ENCODE peak calls at places on chromosomes 1 and 21, in six cellular contexts. S is sigmoid colon; Q is CD4-positive, CD25-positive, alpha-beta regulatory T cell; T is transverse colon; N is pancreas; C is left lung. R is an unnamed sample.

GRCh38 chr1:91697322-91698260 is 188.4 kb downstream of the TGFBR3 start:
- DNase-seq in S (no peak), Q (peak; percentile 86), T (no peak), N (no peak), C (no peak), R (no peak)

GRCh38 chr1:220808501-220809186 is 21.9 kb downstream of the MTARC1 start:
- DNase-seq in S (no peak), Q (no peak), T (no peak), N (no peak), C (no peak), R (no peak)

GRCh38 chr1:244791061-244791460 is 44.4 kb upstream of the COX20 start:
- DNase-seq in S (no peak), Q (no peak), T (no peak), N (no peak), C (no peak), R (no peak)

GRCh38 chr21:46211376-46211775 is 17.2 kb downstream of the LSS start:
- DNase-seq in S (peak; percentile 54), Q (no peak), T (no peak), N (no peak), C (no peak), R (no peak)

GRCh38 chr1:160707171-160708109 is 4.2 kb downstream of the CD48 start:
- DNase-seq in S (no peak), Q (peak; percentile 77), T (no peak), N (no peak), C (no peak), R (no peak)

GRCh38 chr1:191368891-191369654 is 789.2 kb upstream of the RGS18 start:
- DNase-seq in S (no peak), Q (no peak), T (no peak), N (no peak), C (no peak), R (no peak)

GRCh38 chr1:194568610-194569009 is 1382.2 kb upstream of the B3GALT2 start:
- DNase-seq in S (no peak), Q (no peak), T (no peak), N (no peak), C (no peak), R (no peak)

GRCh38 chr1:205545001-205545919 is 40.8 kb downstream of the CDK18 start:
- DNase-seq in S (no peak), Q (no peak), T (peak; percentile 20), N (no peak), C (peak; percentile 30), R (no peak)

GRCh38 chr1:11797525-11798216 is 8.1 kb downstream of the MTHFR start:
- DNase-seq in S (peak; percentile 58), Q (no peak), T (no peak), N (no peak), C (no peak), R (peak; percentile 77)

GRCh38 chr1:178538192-178538916 is 25.4 kb downstream of the TEX35 start:
- DNase-seq in S (peak; percentile 50), Q (no peak), T (no peak), N (no peak), C (no peak), R (no peak)

GRCh38 chr21:26966978-26967913 is at the start of gene ADAMTS5:
- DNase-seq in S (peak; percentile 77), Q (no peak), T (peak; percentile 15), N (peak; percentile 49), C (no peak), R (peak; percentile 51)

GRCh38 chr1:36497207-36497606 is 14.5 kb upstream of the CSF3R start:
- DNase-seq in S (no peak), Q (no peak), T (no peak), N (no peak), C (no peak), R (no peak)

GRCh38 chr1:199449681-199450080 is 577.8 kb upstream of the NR5A2 start:
- DNase-seq in S (no peak), Q (no peak), T (no peak), N (no peak), C (no peak), R (no peak)

GRCh38 chr1:36034692-36035091 is 49.2 kb upstream of the TEKT2 start:
- DNase-seq in S (no peak), Q (peak; percentile 26), T (no peak), N (no peak), C (no peak), R (no peak)

GRCh38 chr1:222420621-222421020 is 127.3 kb downstream of the HHIPL2 start:
- DNase-seq in S (no peak), Q (peak; percentile 94), T (no peak), N (no peak), C (no peak), R (no peak)

GRCh38 chr21:45910548-45911221 is 70.9 kb upstream of the COL6A1 start:
- DNase-seq in S (peak; percentile 66), Q (no peak), T (no peak), N (peak; percentile 57), C (no peak), R (no peak)

GRCh38 chr1:45876000-45876399 is 72.6 kb downstream of the MAST2 start:
- DNase-seq in S (no peak), Q (no peak), T (no peak), N (no peak), C (no peak), R (no peak)

GRCh38 chr1:156906206-156906910 is 12.8 kb downstream of the PEAR1 start:
- DNase-seq in S (no peak), Q (no peak), T (no peak), N (peak; percentile 46), C (no peak), R (no peak)

GRCh38 chr1:156909671-156910070 is 10.8 kb upstream of the LRRC71 start:
- DNase-seq in S (no peak), Q (no peak), T (no peak), N (no peak), C (no peak), R (no peak)

GRCh38 chr1:156908955-156909354 is 11.5 kb upstream of the LRRC71 start:
- DNase-seq in S (no peak), Q (no peak), T (no peak), N (no peak), C (no peak), R (no peak)

GRCh38 chr1:156910309-156910782 is 10.1 kb upstream of the LRRC71 start:
- DNase-seq in S (no peak), Q (peak; percentile 51), T (peak; percentile 54), N (no peak), C (no peak), R (no peak)

GRCh38 chr1:156908541-156908940 is 11.9 kb upstream of the LRRC71 start:
- DNase-seq in S (no peak), Q (no peak), T (no peak), N (peak; percentile 79), C (no peak), R (no peak)
- H3K36me3 ChIP-seq in S (no peaks in the 10 kb centered on the region), Q (no peaks in the 10 kb centered on the region), T (no peaks in the 10 kb centered on the region), N (no peaks in the 10 kb centered on the region), C (peaks cover 5% of the 10 kb centered on the region), R (peaks cover 66% of the 10 kb centered on the region)

DNA sequence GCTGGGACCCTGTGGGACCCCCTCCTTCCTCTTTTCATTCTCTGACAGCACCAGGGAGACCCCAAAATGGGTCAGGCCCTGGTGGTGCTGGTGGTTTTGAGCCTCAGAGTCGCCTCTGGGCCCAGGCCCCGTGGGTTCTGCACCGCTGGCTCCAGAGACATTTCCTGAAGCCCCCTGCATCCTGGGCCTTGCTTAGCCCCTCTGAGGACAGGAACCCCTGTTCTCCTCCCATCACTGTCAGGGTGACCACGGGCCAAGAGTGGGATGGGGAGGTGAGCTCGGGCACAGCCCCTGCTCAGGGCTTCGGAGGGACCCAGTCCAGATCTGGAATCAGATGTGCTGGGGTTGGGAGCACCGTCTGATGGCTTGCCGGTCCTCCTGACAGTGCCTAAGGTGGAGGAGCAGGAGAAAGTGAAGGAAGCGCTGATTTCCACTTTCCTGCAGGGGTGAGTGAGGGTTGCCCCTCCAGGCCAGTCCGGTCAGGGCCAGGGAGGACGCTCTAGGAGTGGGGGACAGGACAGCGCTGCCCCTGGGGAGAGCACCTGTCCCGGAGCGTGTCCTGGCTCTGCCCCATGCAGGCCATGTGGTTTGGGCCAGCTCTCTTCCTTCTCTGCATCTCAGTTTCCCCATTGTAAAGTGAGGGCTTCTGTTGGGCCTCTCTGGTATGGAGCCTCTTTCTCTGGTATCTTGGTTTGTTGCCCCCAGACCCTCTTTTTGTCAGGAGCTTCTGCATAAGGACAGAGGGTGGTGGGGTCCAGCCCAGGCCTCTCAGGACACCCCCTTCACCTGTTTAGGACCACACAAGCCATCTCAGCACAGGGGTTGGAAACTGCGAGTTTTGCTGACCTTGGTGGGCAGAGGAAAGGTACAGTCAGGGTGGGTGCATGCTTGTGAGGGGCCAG is 71.0 kb downstream of the TRIM11 start:
- DNase-seq in S (peak; percentile 48), Q (no peak), T (peak; percentile 2), N (peak; percentile 34), C (no peak), R (peak; percentile 0)
- H3K36me3 ChIP-seq in S (peaks cover 7% of the 10 kb centered on the region), Q (no peaks in the 10 kb centered on the region), T (no peaks in the 10 kb centered on the region), N (no peaks in the 10 kb centered on the region), C (peaks cover 30% of the 10 kb centered on the region), R (peaks cover 82% of the 10 kb centered on the region)

GRCh38 chr1:8396083-8396911 is 78.4 kb downstream of the SLC45A1 start:
- DNase-seq in S (no peak), Q (no peak), T (no peak), N (no peak), C (no peak), R (no peak)

GRCh38 chr1:8398677-8399076 is 80.8 kb downstream of the SLC45A1 start:
- DNase-seq in S (no peak), Q (peak; percentile 50), T (no peak), N (no peak), C (no peak), R (no peak)

GRCh38 chr1:8397511-8397910 is 79.6 kb downstream of the SLC45A1 start:
- DNase-seq in S (no peak), Q (peak; percentile 46), T (no peak), N (no peak), C (no peak), R (no peak)

GRCh38 chr1:8396912-8397406 is 79.0 kb downstream of the SLC45A1 start:
- DNase-seq in S (peak; percentile 89), Q (peak; percentile 31), T (peak; percentile 34), N (no peak), C (no peak), R (no peak)

DNA sequence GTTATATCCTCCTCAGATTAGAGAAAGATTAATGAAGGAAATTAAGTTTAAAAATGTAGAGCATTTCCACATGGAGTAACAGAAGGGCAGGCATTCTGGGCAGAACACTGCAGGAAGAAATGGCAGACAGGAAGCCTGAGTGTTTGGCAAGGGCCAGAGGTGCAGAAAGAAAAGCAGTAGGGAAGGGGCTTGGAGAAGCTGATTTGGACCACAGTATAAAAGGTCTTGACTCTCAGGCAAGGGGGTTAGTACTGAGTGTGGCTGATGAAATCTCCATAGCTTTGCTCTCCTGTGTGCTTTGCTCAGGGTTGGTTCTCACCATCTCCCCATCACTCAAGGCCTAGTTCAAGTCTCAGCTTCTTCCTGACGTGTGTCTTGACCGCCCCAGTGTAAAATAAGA is 80.2 kb downstream of the SLC45A1 start:
- DNase-seq in S (no peak), Q (no peak), T (no peak), N (no peak), C (no peak), R (no peak)
- H3K36me3 ChIP-seq in S (peaks cover 9% of the 10 kb centered on the region), Q (peaks cover 36% of the 10 kb centered on the region), T (no peaks in the 10 kb centered on the region), N (no peaks in the 10 kb centered on the region), C (peaks cover 13% of the 10 kb centered on the region), R (peaks cover 16% of the 10 kb centered on the region)

DNA sequence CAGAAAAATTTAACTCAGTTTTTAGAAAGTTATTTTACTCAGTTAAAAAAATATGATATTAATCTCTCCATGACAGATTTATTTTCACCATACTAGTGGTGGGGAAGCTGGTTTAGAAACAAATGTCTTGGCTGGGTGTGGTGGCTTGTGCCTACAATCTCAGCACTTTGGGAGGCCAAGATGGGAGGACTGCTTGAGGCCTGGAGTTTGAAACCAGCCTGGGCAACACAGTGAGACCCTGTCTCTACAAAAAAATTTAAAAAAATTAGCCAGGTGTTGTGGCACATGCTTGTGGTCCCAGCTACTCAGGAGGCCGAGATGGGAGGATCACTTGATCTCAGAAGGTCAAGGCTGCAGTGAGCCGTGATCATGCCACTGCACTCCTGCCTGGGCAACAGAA is 17.3 kb downstream of the TAF5L start:
- DNase-seq in S (no peak), Q (no peak), T (no peak), N (no peak), C (no peak), R (no peak)
- H3K36me3 ChIP-seq in S (peaks cover 96% of the 10 kb centered on the region), Q (peaks cover 91% of the 10 kb centered on the region), T (no peaks in the 10 kb centered on the region), N (no peaks in the 10 kb centered on the region), C (peaks cover 93% of the 10 kb centered on the region), R (peaks cover 96% of the 10 kb centered on the region)

R was measured in left ventricle myocardium inferior.